ENCODE peak calls at places on chromosomes 6 and 20, in ten cellular contexts. One of them, this sample, is unnamed.

GRCh38 chr20:51419236-51419635 is 123.3 kb downstream of the NFATC2 start:
- DNase-seq in HepG2: no peak
- DNase-seq in GM23338: no peak
- DNase-seq in Panc1: no peak
- DNase-seq in stomach: no peak
- DNase-seq in H1: no peak
- DNase-seq in sigmoid colon: no peak
- DNase-seq in suprapubic skin: no peak
- DNase-seq in prostate gland: no peak
- DNase-seq in breast epithelium: no peak
- DNase-seq in this sample: no peak

GRCh38 chr6:131082335-131082734 is 19.3 kb upstream of the EPB41L2 start:
- DNase-seq in breast epithelium: no peak
- DNase-seq in suprapubic skin: no peak
- DNase-seq in prostate gland: no peak
- DNase-seq in sigmoid colon: no peak
- DNase-seq in GM23338: no peak
- DNase-seq in HepG2: no peak
- DNase-seq in H1: no peak
- DNase-seq in stomach: no peak
- DNase-seq in Panc1: no peak
- DNase-seq in this sample: no peak

GRCh38 chr6:13445005-13445743 is 42.2 kb downstream of the GFOD1 start:
- DNase-seq in breast epithelium: peak
- DNase-seq in GM23338: no peak
- DNase-seq in HepG2: no peak
- DNase-seq in Panc1: no peak
- DNase-seq in stomach: peak
- DNase-seq in suprapubic skin: peak
- DNase-seq in prostate gland: peak
- DNase-seq in sigmoid colon: peak
- DNase-seq in H1: no peak
- DNase-seq in this sample: peak

GRCh38 chr6:110053395-110054240 is 75.5 kb downstream of the GPR6 start:
- DNase-seq in prostate gland: no peak
- DNase-seq in breast epithelium: no peak
- DNase-seq in Panc1: peak
- DNase-seq in sigmoid colon: no peak
- DNase-seq in HepG2: peak
- DNase-seq in H1: no peak
- DNase-seq in suprapubic skin: no peak
- DNase-seq in stomach: no peak
- DNase-seq in GM23338: peak
- DNase-seq in this sample: peak

GRCh38 chr6:113683968-113684367 is 173.2 kb upstream of the MARCKS start:
- DNase-seq in GM23338: no peak
- DNase-seq in H1: no peak
- DNase-seq in breast epithelium: no peak
- DNase-seq in stomach: no peak
- DNase-seq in HepG2: no peak
- DNase-seq in prostate gland: no peak
- DNase-seq in sigmoid colon: no peak
- DNase-seq in suprapubic skin: no peak
- DNase-seq in Panc1: no peak
- DNase-seq in this sample: no peak

GRCh38 chr6:17334265-17334664 is 53.1 kb downstream of the RBM24 start:
- DNase-seq in prostate gland: no peak
- DNase-seq in GM23338: no peak
- DNase-seq in H1: no peak
- DNase-seq in Panc1: no peak
- DNase-seq in breast epithelium: no peak
- DNase-seq in sigmoid colon: no peak
- DNase-seq in HepG2: no peak
- DNase-seq in stomach: no peak
- DNase-seq in suprapubic skin: no peak
- DNase-seq in this sample: no peak

GRCh38 chr6:85077098-85077497 is 312.7 kb upstream of the TBX18 start:
- DNase-seq in Panc1: no peak
- DNase-seq in breast epithelium: no peak
- DNase-seq in H1: no peak
- DNase-seq in sigmoid colon: no peak
- DNase-seq in HepG2: no peak
- DNase-seq in suprapubic skin: no peak
- DNase-seq in stomach: no peak
- DNase-seq in GM23338: no peak
- DNase-seq in prostate gland: no peak
- DNase-seq in this sample: no peak

GRCh38 chr6:21204951-21205350 is 388.6 kb upstream of the SOX4 start:
- DNase-seq in breast epithelium: no peak
- DNase-seq in H1: no peak
- DNase-seq in suprapubic skin: no peak
- DNase-seq in prostate gland: no peak
- DNase-seq in Panc1: no peak
- DNase-seq in sigmoid colon: no peak
- DNase-seq in GM23338: no peak
- DNase-seq in stomach: no peak
- DNase-seq in HepG2: no peak
- DNase-seq in this sample: no peak

GRCh38 chr6:49030621-49031020 is 432.4 kb downstream of the MMUT start:
- DNase-seq in breast epithelium: no peak
- DNase-seq in HepG2: no peak
- DNase-seq in suprapubic skin: no peak
- DNase-seq in GM23338: no peak
- DNase-seq in Panc1: no peak
- DNase-seq in stomach: no peak
- DNase-seq in prostate gland: no peak
- DNase-seq in sigmoid colon: no peak
- DNase-seq in H1: no peak
- DNase-seq in this sample: no peak

GRCh38 chr6:96015791-96016776 is at the start of gene FUT9:
- DNase-seq in sigmoid colon: peak
- DNase-seq in HepG2: no peak
- DNase-seq in H1: peak
- DNase-seq in stomach: peak
- DNase-seq in suprapubic skin: peak
- DNase-seq in breast epithelium: no peak
- DNase-seq in GM23338: peak
- DNase-seq in Panc1: no peak
- DNase-seq in prostate gland: peak
- DNase-seq in this sample: no peak

GRCh38 chr6:116945809-116946208 is 68.8 kb downstream of the RFX6 start:
- DNase-seq in HepG2: no peak
- DNase-seq in H1: no peak
- DNase-seq in GM23338: no peak
- DNase-seq in sigmoid colon: no peak
- DNase-seq in breast epithelium: no peak
- DNase-seq in Panc1: no peak
- DNase-seq in prostate gland: no peak
- DNase-seq in stomach: no peak
- DNase-seq in suprapubic skin: no peak
- DNase-seq in this sample: no peak

GRCh38 chr6:13504611-13505344 is 17.4 kb upstream of the GFOD1 start:
- DNase-seq in suprapubic skin: no peak
- DNase-seq in sigmoid colon: no peak
- DNase-seq in stomach: no peak
- DNase-seq in Panc1: no peak
- DNase-seq in breast epithelium: no peak
- DNase-seq in GM23338: no peak
- DNase-seq in prostate gland: no peak
- DNase-seq in HepG2: no peak
- DNase-seq in H1: no peak
- DNase-seq in this sample: no peak

GRCh38 chr6:43867246-43867645 is 97.2 kb downstream of the VEGFA start:
- DNase-seq in suprapubic skin: no peak
- DNase-seq in H1: no peak
- DNase-seq in stomach: no peak
- DNase-seq in prostate gland: no peak
- DNase-seq in sigmoid colon: no peak
- DNase-seq in GM23338: no peak
- DNase-seq in HepG2: no peak
- DNase-seq in breast epithelium: no peak
- DNase-seq in Panc1: no peak
- DNase-seq in this sample: no peak

GRCh38 chr6:90463359-90463758 is 123.5 kb downstream of the MAP3K7 start:
- DNase-seq in stomach: no peak
- DNase-seq in Panc1: no peak
- DNase-seq in prostate gland: no peak
- DNase-seq in HepG2: no peak
- DNase-seq in sigmoid colon: no peak
- DNase-seq in GM23338: no peak
- DNase-seq in suprapubic skin: no peak
- DNase-seq in breast epithelium: no peak
- DNase-seq in H1: no peak
- DNase-seq in this sample: no peak

GRCh38 chr6:85641522-85641915 is 1.2 kb downstream of the SYNCRIP start:
- DNase-seq in breast epithelium: no peak
- DNase-seq in prostate gland: no peak
- DNase-seq in stomach: no peak
- DNase-seq in HepG2: no peak
- DNase-seq in suprapubic skin: no peak
- DNase-seq in H1: no peak
- DNase-seq in sigmoid colon: no peak
- DNase-seq in Panc1: no peak
- DNase-seq in GM23338: no peak
- DNase-seq in this sample: no peak

GRCh38 chr6:113969888-113970807 is 800 bp downstream of the HDAC2 start:
- DNase-seq in sigmoid colon: peak
- DNase-seq in H1: peak
- DNase-seq in prostate gland: peak
- DNase-seq in stomach: peak
- DNase-seq in Panc1: no peak
- DNase-seq in HepG2: peak
- DNase-seq in GM23338: peak
- DNase-seq in breast epithelium: no peak
- DNase-seq in suprapubic skin: peak
- DNase-seq in this sample: no peak

GRCh38 chr6:17962436-17963031 is 24.9 kb downstream of the KIF13A start:
- DNase-seq in stomach: no peak
- DNase-seq in prostate gland: no peak
- DNase-seq in sigmoid colon: peak
- DNase-seq in HepG2: no peak
- DNase-seq in Panc1: no peak
- DNase-seq in breast epithelium: peak
- DNase-seq in suprapubic skin: no peak
- DNase-seq in GM23338: no peak
- DNase-seq in H1: no peak
- DNase-seq in this sample: no peak

GRCh38 chr20:47785900-47786762 is 850 bp upstream of the SULF2 start:
- DNase-seq in GM23338: peak
- DNase-seq in H1: peak
- DNase-seq in breast epithelium: peak
- DNase-seq in prostate gland: peak
- DNase-seq in suprapubic skin: peak
- DNase-seq in stomach: peak
- DNase-seq in HepG2: peak
- DNase-seq in Panc1: no peak
- DNase-seq in sigmoid colon: peak
- DNase-seq in this sample: no peak
- TF ChIP-seq POLR2AphosphoS5 in GM23338: no peak
- TF ChIP-seq POLR2AphosphoS5 in H1: no peak
- TF ChIP-seq POLR2AphosphoS5 in breast epithelium: no peak
- TF ChIP-seq POLR2AphosphoS5 in prostate gland: peak
- TF ChIP-seq POLR2AphosphoS5 in suprapubic skin: no peak
- TF ChIP-seq POLR2AphosphoS5 in stomach: no peak
- TF ChIP-seq POLR2AphosphoS5 in HepG2: no peak
- TF ChIP-seq POLR2AphosphoS5 in Panc1: no peak
- TF ChIP-seq POLR2AphosphoS5 in sigmoid colon: peak
- TF ChIP-seq POLR2AphosphoS5 in this sample: no peak

GRCh38 chr6:1595271-1596087 is 14.2 kb upstream of the FOXC1 start:
- DNase-seq in GM23338: no peak
- DNase-seq in HepG2: no peak
- DNase-seq in stomach: no peak
- DNase-seq in sigmoid colon: no peak
- DNase-seq in Panc1: no peak
- DNase-seq in suprapubic skin: no peak
- DNase-seq in H1: no peak
- DNase-seq in prostate gland: no peak
- DNase-seq in breast epithelium: no peak
- DNase-seq in this sample: no peak
- H3K4me3 ChIP-seq in GM23338: no peak
- H3K4me3 ChIP-seq in HepG2: no peak
- H3K4me3 ChIP-seq in stomach: no peak
- H3K4me3 ChIP-seq in sigmoid colon: no peak
- H3K4me3 ChIP-seq in Panc1: no peak
- H3K4me3 ChIP-seq in suprapubic skin: peak
- H3K4me3 ChIP-seq in H1: no peak
- H3K4me3 ChIP-seq in prostate gland: no peak
- H3K4me3 ChIP-seq in breast epithelium: no peak
- H3K4me3 ChIP-seq in this sample: peak

DNA sequence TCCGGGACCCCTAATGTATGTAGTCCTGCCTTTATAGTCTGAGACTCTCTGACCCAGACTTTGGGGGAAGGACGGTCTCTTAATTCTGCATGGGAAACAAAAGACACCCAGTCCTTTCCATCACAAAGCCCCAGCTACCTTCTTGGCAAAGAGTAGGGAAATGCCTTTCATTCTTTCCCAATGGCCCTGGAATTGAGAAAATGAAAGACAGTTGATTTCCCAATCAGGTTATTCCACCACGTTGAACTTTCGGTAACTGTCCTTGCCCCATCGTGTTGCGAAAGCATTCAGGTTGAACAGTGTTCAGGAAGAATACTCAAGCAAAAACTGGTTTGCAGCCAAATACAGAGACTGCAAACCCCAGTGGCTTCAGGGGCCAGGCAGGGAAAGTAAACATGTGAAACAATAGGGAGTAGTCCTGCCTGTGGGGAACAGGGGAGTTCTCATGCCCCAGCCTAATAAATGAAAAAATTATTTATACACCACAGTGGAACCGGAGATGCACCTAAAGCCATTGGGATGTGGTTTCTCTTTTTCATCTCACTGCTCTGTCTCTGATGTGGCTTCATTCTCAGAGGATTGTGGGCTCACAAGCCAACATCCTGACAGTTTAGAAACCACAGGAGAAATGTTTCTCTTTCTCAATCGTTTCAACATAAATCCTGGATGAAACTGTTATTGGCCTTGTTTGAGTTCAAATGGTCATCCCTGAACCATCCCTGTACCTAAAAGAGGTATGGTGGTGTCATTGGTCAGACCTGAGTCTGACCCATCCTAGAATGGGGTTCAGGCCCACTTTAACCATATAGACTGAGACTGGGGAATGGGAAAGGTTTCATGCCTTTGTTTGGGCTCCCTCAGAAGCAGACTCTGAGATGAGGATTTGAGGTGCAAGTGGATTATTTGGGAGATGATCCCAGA is 44.2 kb upstream of the SLC9A8 start:
- DNase-seq in breast epithelium: peak
- DNase-seq in H1: peak
- DNase-seq in suprapubic skin: peak
- DNase-seq in sigmoid colon: peak
- DNase-seq in GM23338: peak
- DNase-seq in Panc1: no peak
- DNase-seq in stomach: peak
- DNase-seq in HepG2: peak
- DNase-seq in prostate gland: peak
- DNase-seq in this sample: no peak
- TF ChIP-seq POLR2AphosphoS5 in breast epithelium: peak
- TF ChIP-seq POLR2AphosphoS5 in H1: no peak
- TF ChIP-seq POLR2AphosphoS5 in suprapubic skin: peak
- TF ChIP-seq POLR2AphosphoS5 in sigmoid colon: peak
- TF ChIP-seq POLR2AphosphoS5 in GM23338: peak
- TF ChIP-seq POLR2AphosphoS5 in Panc1: no peak
- TF ChIP-seq POLR2AphosphoS5 in stomach: peak
- TF ChIP-seq POLR2AphosphoS5 in HepG2: peak
- TF ChIP-seq POLR2AphosphoS5 in prostate gland: peak
- TF ChIP-seq POLR2AphosphoS5 in this sample: no peak

GRCh38 chr6:29725981-29726380 is 2.7 kb downstream of the HLA-F start:
- DNase-seq in HepG2: no peak
- DNase-seq in suprapubic skin: no peak
- DNase-seq in stomach: no peak
- DNase-seq in H1: no peak
- DNase-seq in sigmoid colon: no peak
- DNase-seq in Panc1: no peak
- DNase-seq in breast epithelium: no peak
- DNase-seq in prostate gland: no peak
- DNase-seq in GM23338: no peak
- DNase-seq in this sample: no peak
- H3K4me3 ChIP-seq in HepG2: no peak
- H3K4me3 ChIP-seq in suprapubic skin: no peak
- H3K4me3 ChIP-seq in stomach: peak
- H3K4me3 ChIP-seq in H1: no peak
- H3K4me3 ChIP-seq in sigmoid colon: no peak
- H3K4me3 ChIP-seq in Panc1: no peak
- H3K4me3 ChIP-seq in breast epithelium: no peak
- H3K4me3 ChIP-seq in prostate gland: no peak
- H3K4me3 ChIP-seq in GM23338: no peak
- H3K4me3 ChIP-seq in this sample: no peak

This sample was measured in SK-N-MC.